ENCODE peak calls at places on chromosomes 7 and 10, in six cellular contexts. One of them, this sample, is unnamed.

GRCh38 chr10:59234814-59235429 is 58.5 kb downstream of the PHYHIPL start:
- DNase-seq in HL-60: peak; percentile 1
- DNase-seq in stomach: no peak
- DNase-seq in fibroblast of lung: peak; percentile 71
- DNase-seq in kidney: no peak
- DNase-seq in CD4-positive, alpha-beta memory T cell: no peak
- DNase-seq in this sample: peak; percentile 11

GRCh38 chr10:44779511-44779910 is 131.6 kb upstream of the TMEM72 start:
- DNase-seq in stomach: no peak
- DNase-seq in HL-60: no peak
- DNase-seq in fibroblast of lung: no peak
- DNase-seq in CD4-positive, alpha-beta memory T cell: no peak
- DNase-seq in kidney: no peak
- DNase-seq in this sample: no peak

GRCh38 chr7:73870041-73870492 is 9.1 kb downstream of the TMEM270 start:
- DNase-seq in stomach: no peak
- DNase-seq in kidney: peak; percentile 85
- DNase-seq in HL-60: no peak
- DNase-seq in fibroblast of lung: no peak
- DNase-seq in CD4-positive, alpha-beta memory T cell: no peak
- DNase-seq in this sample: no peak

GRCh38 chr10:117094856-117095255 is 43.2 kb downstream of the VAX1 start:
- DNase-seq in kidney: no peak
- DNase-seq in fibroblast of lung: no peak
- DNase-seq in stomach: no peak
- DNase-seq in HL-60: no peak
- DNase-seq in CD4-positive, alpha-beta memory T cell: no peak
- DNase-seq in this sample: no peak

GRCh38 chr10:97798958-97799565 is 27.3 kb upstream of the SFRP5 start:
- DNase-seq in HL-60: no peak
- DNase-seq in CD4-positive, alpha-beta memory T cell: no peak
- DNase-seq in stomach: no peak
- DNase-seq in fibroblast of lung: no peak
- DNase-seq in kidney: no peak
- DNase-seq in this sample: no peak

GRCh38 chr10:44264244-44264643 is 120.7 kb downstream of the CXCL12 start:
- DNase-seq in kidney: no peak
- DNase-seq in fibroblast of lung: peak; percentile 18
- DNase-seq in HL-60: no peak
- DNase-seq in stomach: no peak
- DNase-seq in CD4-positive, alpha-beta memory T cell: no peak
- DNase-seq in this sample: no peak

GRCh38 chr7:125602441-125602840 is 672.8 kb upstream of the POT1 start:
- DNase-seq in stomach: no peak
- DNase-seq in fibroblast of lung: no peak
- DNase-seq in HL-60: no peak
- DNase-seq in kidney: no peak
- DNase-seq in CD4-positive, alpha-beta memory T cell: no peak
- DNase-seq in this sample: no peak

GRCh38 chr7:98406827-98407226 is 5.9 kb upstream of the BAIAP2L1 start:
- DNase-seq in HL-60: no peak
- DNase-seq in CD4-positive, alpha-beta memory T cell: no peak
- DNase-seq in fibroblast of lung: no peak
- DNase-seq in stomach: no peak
- DNase-seq in kidney: no peak
- DNase-seq in this sample: no peak

GRCh38 chr10:1074748-1075358 is 18.7 kb downstream of the WDR37 start:
- DNase-seq in HL-60: no peak
- DNase-seq in kidney: no peak
- DNase-seq in CD4-positive, alpha-beta memory T cell: peak; percentile 13
- DNase-seq in stomach: no peak
- DNase-seq in fibroblast of lung: peak; percentile 13
- DNase-seq in this sample: no peak

GRCh38 chr7:159117366-159118219 is 27.1 kb downstream of the VIPR2 start:
- DNase-seq in stomach: no peak
- DNase-seq in kidney: peak; percentile 29
- DNase-seq in HL-60: no peak
- DNase-seq in fibroblast of lung: no peak
- DNase-seq in CD4-positive, alpha-beta memory T cell: no peak
- DNase-seq in this sample: no peak

GRCh38 chr10:123583639-123584418 is 82.3 kb upstream of the GPR26 start:
- DNase-seq in fibroblast of lung: peak; percentile 48
- DNase-seq in CD4-positive, alpha-beta memory T cell: peak; percentile 6
- DNase-seq in HL-60: peak; percentile 28
- DNase-seq in stomach: peak; percentile 84
- DNase-seq in kidney: peak; percentile 93
- DNase-seq in this sample: peak; percentile 84

GRCh38 chr7:131238260-131238940 is 89.3 kb upstream of the MKLN1 start:
- DNase-seq in kidney: no peak
- DNase-seq in CD4-positive, alpha-beta memory T cell: no peak
- DNase-seq in fibroblast of lung: peak; percentile 71
- DNase-seq in stomach: no peak
- DNase-seq in HL-60: no peak
- DNase-seq in this sample: no peak

GRCh38 chr7:25617219-25617618 is 388.9 kb upstream of the NPVF start:
- DNase-seq in stomach: no peak
- DNase-seq in HL-60: no peak
- DNase-seq in fibroblast of lung: no peak
- DNase-seq in CD4-positive, alpha-beta memory T cell: no peak
- DNase-seq in kidney: no peak
- DNase-seq in this sample: no peak
- H3K27ac ChIP-seq in stomach: no peak overlapping the region
- H3K27ac ChIP-seq in HL-60: no peak overlapping the region
- H3K27ac ChIP-seq in fibroblast of lung: no peak overlapping the region
- H3K27ac ChIP-seq in CD4-positive, alpha-beta memory T cell: no peak overlapping the region
- H3K27ac ChIP-seq in kidney: no peak overlapping the region
- H3K27ac ChIP-seq in this sample: no peak overlapping the region

GRCh38 chr10:63237396-63237795 is 104.3 kb downstream of the NRBF2 start:
- DNase-seq in fibroblast of lung: no peak
- DNase-seq in stomach: no peak
- DNase-seq in HL-60: no peak
- DNase-seq in CD4-positive, alpha-beta memory T cell: no peak
- DNase-seq in kidney: no peak
- DNase-seq in this sample: no peak

GRCh38 chr10:63240807-63241206 is 107.7 kb downstream of the NRBF2 start:
- DNase-seq in fibroblast of lung: no peak
- DNase-seq in HL-60: no peak
- DNase-seq in kidney: no peak
- DNase-seq in CD4-positive, alpha-beta memory T cell: no peak
- DNase-seq in stomach: no peak
- DNase-seq in this sample: no peak

GRCh38 chr10:63241898-63242297 is 108.8 kb downstream of the NRBF2 start:
- DNase-seq in kidney: no peak
- DNase-seq in fibroblast of lung: no peak
- DNase-seq in CD4-positive, alpha-beta memory T cell: peak; percentile 34
- DNase-seq in HL-60: peak; percentile 17
- DNase-seq in stomach: no peak
- DNase-seq in this sample: no peak

GRCh38 chr10:63236113-63236935 is 103.2 kb downstream of the NRBF2 start:
- DNase-seq in stomach: no peak
- DNase-seq in fibroblast of lung: peak; percentile 93
- DNase-seq in CD4-positive, alpha-beta memory T cell: peak; percentile 24
- DNase-seq in HL-60: peak; percentile 74
- DNase-seq in kidney: no peak
- DNase-seq in this sample: no peak
- H3K27ac ChIP-seq in stomach: peak overlapping the region; percentile 78
- H3K27ac ChIP-seq in fibroblast of lung: peak overlapping the region; percentile 2
- H3K27ac ChIP-seq in CD4-positive, alpha-beta memory T cell: no peak overlapping the region
- H3K27ac ChIP-seq in HL-60: peak overlapping the region; percentile 85
- H3K27ac ChIP-seq in kidney: no peak overlapping the region
- H3K27ac ChIP-seq in this sample: peak overlapping the region; percentile 88

GRCh38 chr10:5947471-5948207 is 29.7 kb downstream of the IL15RA start:
- DNase-seq in stomach: no peak
- DNase-seq in CD4-positive, alpha-beta memory T cell: no peak
- DNase-seq in fibroblast of lung: no peak
- DNase-seq in kidney: peak; percentile 38
- DNase-seq in HL-60: no peak
- DNase-seq in this sample: no peak
- H3K27ac ChIP-seq in stomach: peak overlapping the region; percentile 85
- H3K27ac ChIP-seq in CD4-positive, alpha-beta memory T cell: no peak overlapping the region
- H3K27ac ChIP-seq in fibroblast of lung: no peak overlapping the region
- H3K27ac ChIP-seq in kidney: no peak overlapping the region
- H3K27ac ChIP-seq in HL-60: no peak overlapping the region
- H3K27ac ChIP-seq in this sample: no peak overlapping the region

GRCh38 chr10:24479806-24480205 is 243.9 kb downstream of the ARHGAP21 start:
- DNase-seq in kidney: no peak
- DNase-seq in stomach: no peak
- DNase-seq in fibroblast of lung: no peak
- DNase-seq in CD4-positive, alpha-beta memory T cell: no peak
- DNase-seq in HL-60: no peak
- DNase-seq in this sample: no peak

GRCh38 chr10:24480447-24480846 is 243.2 kb downstream of the ARHGAP21 start:
- DNase-seq in kidney: no peak
- DNase-seq in HL-60: no peak
- DNase-seq in stomach: no peak
- DNase-seq in fibroblast of lung: no peak
- DNase-seq in CD4-positive, alpha-beta memory T cell: no peak
- DNase-seq in this sample: no peak

GRCh38 chr10:24483701-24484100 is 240.0 kb downstream of the ARHGAP21 start:
- DNase-seq in stomach: peak; percentile 81
- DNase-seq in CD4-positive, alpha-beta memory T cell: peak; percentile 8
- DNase-seq in HL-60: no peak
- DNase-seq in fibroblast of lung: peak; percentile 56
- DNase-seq in kidney: peak; percentile 88
- DNase-seq in this sample: peak; percentile 81

GRCh38 chr10:24477925-24478324 is 245.8 kb downstream of the ARHGAP21 start:
- DNase-seq in stomach: no peak
- DNase-seq in kidney: no peak
- DNase-seq in HL-60: no peak
- DNase-seq in CD4-positive, alpha-beta memory T cell: no peak
- DNase-seq in fibroblast of lung: no peak
- DNase-seq in this sample: no peak

DNA sequence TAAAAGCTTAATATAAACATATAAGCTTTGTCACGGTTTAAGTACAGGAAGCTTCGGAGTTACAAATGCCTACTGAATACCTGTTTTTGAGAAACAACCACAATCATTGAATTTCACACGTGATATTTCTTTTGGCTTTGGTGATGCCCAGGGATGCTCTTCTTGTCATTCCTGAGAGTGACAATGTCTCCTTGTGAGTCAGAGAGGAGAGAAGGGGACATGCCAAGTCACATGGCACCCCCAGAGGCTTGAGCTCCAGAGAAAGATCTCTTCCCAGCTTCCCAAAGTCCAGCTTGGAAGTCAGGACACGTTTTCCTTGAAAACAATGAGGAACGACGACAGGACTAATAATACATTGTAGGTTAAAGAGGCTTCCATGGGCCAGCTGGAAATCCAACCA is 242.4 kb downstream of the ARHGAP21 start:
- DNase-seq in fibroblast of lung: no peak
- DNase-seq in CD4-positive, alpha-beta memory T cell: no peak
- DNase-seq in stomach: no peak
- DNase-seq in HL-60: no peak
- DNase-seq in kidney: no peak
- DNase-seq in this sample: no peak
- H3K27ac ChIP-seq in fibroblast of lung: no peak overlapping the region
- H3K27ac ChIP-seq in CD4-positive, alpha-beta memory T cell: no peak overlapping the region
- H3K27ac ChIP-seq in stomach: no peak overlapping the region
- H3K27ac ChIP-seq in HL-60: no peak overlapping the region
- H3K27ac ChIP-seq in kidney: no peak overlapping the region
- H3K27ac ChIP-seq in this sample: no peak overlapping the region

DNA sequence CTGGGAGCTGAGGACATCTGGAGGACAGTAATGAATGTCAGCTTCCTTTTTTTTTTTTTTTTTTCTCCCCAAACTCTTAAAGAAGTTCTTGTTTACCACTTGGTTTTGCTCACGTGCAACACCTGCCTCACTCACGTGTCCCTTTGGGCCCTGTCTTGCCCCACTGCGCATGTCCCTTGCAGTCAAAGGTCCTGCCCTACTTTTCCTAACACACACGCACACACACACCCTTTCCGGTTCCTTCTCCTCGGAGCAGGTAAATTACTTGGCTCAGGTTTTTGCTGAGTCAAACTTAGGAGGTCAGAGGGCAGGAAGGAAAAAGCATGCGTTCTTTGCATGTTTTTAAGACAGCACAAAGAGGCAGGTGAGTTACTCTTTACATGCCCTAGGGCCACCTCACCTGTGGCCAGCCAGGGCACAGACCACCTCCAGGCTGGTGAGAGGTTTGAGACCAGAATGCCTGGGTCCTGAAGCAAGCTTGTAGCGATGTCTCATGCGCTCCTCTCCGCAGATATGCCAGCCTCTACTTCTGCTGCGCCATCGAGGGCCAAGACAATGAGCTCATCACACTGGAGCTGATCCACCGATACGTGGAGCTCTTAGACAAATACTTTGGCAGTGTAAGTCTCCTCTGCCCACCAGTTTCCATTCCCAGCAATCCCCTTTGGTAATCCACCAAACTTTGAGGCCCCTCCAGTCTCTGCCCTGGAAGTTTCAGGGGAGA is 2.8 kb downstream of the AP1S1 start:
- DNase-seq in CD4-positive, alpha-beta memory T cell: no peak
- DNase-seq in fibroblast of lung: no peak
- DNase-seq in HL-60: no peak
- DNase-seq in kidney: no peak
- DNase-seq in stomach: no peak
- DNase-seq in this sample: peak; percentile 80
- H3K27ac ChIP-seq in CD4-positive, alpha-beta memory T cell: no peak overlapping the region
- H3K27ac ChIP-seq in fibroblast of lung: no peak overlapping the region
- H3K27ac ChIP-seq in HL-60: no peak overlapping the region
- H3K27ac ChIP-seq in kidney: no peak overlapping the region
- H3K27ac ChIP-seq in stomach: no peak overlapping the region
- H3K27ac ChIP-seq in this sample: peak overlapping the region; percentile 34

DNA sequence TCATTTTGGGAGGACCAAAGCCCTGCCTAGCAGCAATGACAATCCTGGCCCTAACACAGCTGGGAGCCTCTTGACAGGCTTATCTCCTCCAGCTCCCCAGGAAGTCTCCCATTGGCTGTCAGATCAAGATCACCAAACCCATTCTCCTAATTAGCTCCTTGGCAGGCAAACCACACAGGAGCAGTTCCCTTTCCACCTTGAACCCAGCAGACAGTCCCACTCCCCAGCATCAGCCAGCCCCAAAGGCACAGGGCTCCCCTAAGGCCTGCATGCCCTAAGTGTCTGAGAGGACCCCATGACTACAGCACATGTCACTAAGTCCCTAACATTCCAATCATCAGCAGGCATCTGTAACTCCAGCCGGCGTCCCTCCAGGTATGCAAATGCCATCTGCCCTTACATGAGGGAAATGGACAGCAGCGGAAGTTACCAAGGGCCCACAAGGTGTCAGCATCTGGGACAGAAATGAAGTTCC is 348.5 kb downstream of the KCNMA1 start:
- DNase-seq in stomach: no peak
- DNase-seq in fibroblast of lung: no peak
- DNase-seq in HL-60: no peak
- DNase-seq in CD4-positive, alpha-beta memory T cell: no peak
- DNase-seq in kidney: no peak
- DNase-seq in this sample: no peak
- H3K27ac ChIP-seq in stomach: no peak overlapping the region
- H3K27ac ChIP-seq in fibroblast of lung: no peak overlapping the region
- H3K27ac ChIP-seq in HL-60: no peak overlapping the region
- H3K27ac ChIP-seq in CD4-positive, alpha-beta memory T cell: no peak overlapping the region
- H3K27ac ChIP-seq in kidney: no peak overlapping the region
- H3K27ac ChIP-seq in this sample: peak overlapping the region; percentile 73

GRCh38 chr7:155300641-155301452 is 3.2 kb downstream of the INSIG1 start:
- DNase-seq in stomach: no peak
- DNase-seq in HL-60: no peak
- DNase-seq in CD4-positive, alpha-beta memory T cell: peak; percentile 16
- DNase-seq in kidney: no peak
- DNase-seq in fibroblast of lung: no peak
- DNase-seq in this sample: no peak
- H3K27ac ChIP-seq in stomach: peak overlapping the region; percentile 98
- H3K27ac ChIP-seq in HL-60: no peak overlapping the region
- H3K27ac ChIP-seq in CD4-positive, alpha-beta memory T cell: peak overlapping the region; percentile 87
- H3K27ac ChIP-seq in kidney: no peak overlapping the region
- H3K27ac ChIP-seq in fibroblast of lung: no peak overlapping the region
- H3K27ac ChIP-seq in this sample: no peak overlapping the region

This sample was measured in transverse colon.